ENCODE peak calls at places on chromosomes 4 and X, in ten cellular contexts. D, Z, C, U, A, G, L, Q, F and K are unnamed samples. For H3K4me1, the result is how much of the 10 kb centered on the place peaks cover.

GRCh38 chr4:8553958-8554357 is 26.2 kb upstream of the GPR78 start:
- DNase-seq in D (peak), Z (no peak), C (no peak), U (no peak), A (no peak), G (no peak), L (no peak), Q (no peak), F (no peak), K (no peak)

GRCh38 chrX:107659768-107660167 is 31.5 kb downstream of the PRPS1 start:
- DNase-seq in D (no peak), Z (peak), C (no peak), U (peak), A (no peak), G (no peak), L (no peak), Q (no peak), F (no peak), K (no peak)

GRCh38 chr4:5824635-5825034 is 68.3 kb downstream of the CRMP1 start:
- DNase-seq in D (no peak), Z (peak), C (no peak), U (peak), A (no peak), G (no peak), L (no peak), Q (no peak), F (no peak), K (no peak)

GRCh38 chr4:38210396-38211114 is 250.4 kb downstream of the PTTG2 start:
- DNase-seq in D (no peak), Z (peak), C (no peak), U (no peak), A (no peak), G (no peak), L (no peak), Q (no peak), F (no peak), K (no peak)

GRCh38 chrX:126509917-126510316 is 42.7 kb downstream of the DCAF12L1 start:
- DNase-seq in D (no peak), Z (peak), C (no peak), U (no peak), A (no peak), G (no peak), L (no peak), Q (no peak), F (no peak), K (no peak)

GRCh38 chr4:143225167-143225566 is 40.5 kb downstream of the USP38 start:
- DNase-seq in D (no peak), Z (no peak), C (no peak), U (no peak), A (no peak), G (no peak), L (no peak), Q (no peak), F (no peak), K (no peak)

GRCh38 chr4:79198886-79199591 is 126.8 kb downstream of the NAA11 start:
- DNase-seq in D (no peak), Z (no peak), C (no peak), U (peak), A (no peak), G (no peak), L (no peak), Q (no peak), F (no peak), K (no peak)

GRCh38 chr4:10123227-10124101 is 6.9 kb upstream of the WDR1 start:
- DNase-seq in D (no peak), Z (peak), C (no peak), U (no peak), A (no peak), G (no peak), L (no peak), Q (no peak), F (no peak), K (peak)

GRCh38 chr4:73617256-73617655 is 3.0 kb downstream of the RASSF6 start:
- DNase-seq in D (no peak), Z (peak), C (no peak), U (no peak), A (no peak), G (no peak), L (no peak), Q (no peak), F (no peak), K (no peak)

GRCh38 chrX:71224969-71225368 is 1.9 kb downstream of the GJB1 start:
- DNase-seq in D (no peak), Z (no peak), C (no peak), U (no peak), A (no peak), G (no peak), L (no peak), Q (no peak), F (no peak), K (no peak)

GRCh38 chr4:168560184-168560834 is 63.5 kb downstream of the PALLD start:
- DNase-seq in D (no peak), Z (no peak), C (peak), U (no peak), A (no peak), G (no peak), L (no peak), Q (no peak), F (no peak), K (no peak)

GRCh38 chrX:42090395-42090794 is 167.0 kb upstream of the CASK start:
- DNase-seq in D (no peak), Z (peak), C (no peak), U (no peak), A (no peak), G (no peak), L (no peak), Q (no peak), F (no peak), K (no peak)

GRCh38 chr4:174222266-174222872 is 61.1 kb downstream of the FBXO8 start:
- DNase-seq in D (no peak), Z (peak), C (no peak), U (peak), A (no peak), G (no peak), L (no peak), Q (no peak), F (no peak), K (no peak)

GRCh38 chr4:170047774-170048354 is 21.7 kb upstream of the MFAP3L start:
- DNase-seq in D (no peak), Z (peak), C (peak), U (peak), A (peak), G (peak), L (no peak), Q (no peak), F (no peak), K (peak)

GRCh38 chr4:185810746-185811508 is 1.1 kb downstream of the SORBS2 start:
- DNase-seq in D (no peak), Z (peak), C (no peak), U (no peak), A (no peak), G (no peak), L (no peak), Q (no peak), F (no peak), K (no peak)

GRCh38 chrX:139826065-139827044 is 106.5 kb downstream of the ATP11C start:
- DNase-seq in D (no peak), Z (no peak), C (no peak), U (no peak), A (no peak), G (no peak), L (no peak), Q (no peak), F (no peak), K (no peak)

DNA sequence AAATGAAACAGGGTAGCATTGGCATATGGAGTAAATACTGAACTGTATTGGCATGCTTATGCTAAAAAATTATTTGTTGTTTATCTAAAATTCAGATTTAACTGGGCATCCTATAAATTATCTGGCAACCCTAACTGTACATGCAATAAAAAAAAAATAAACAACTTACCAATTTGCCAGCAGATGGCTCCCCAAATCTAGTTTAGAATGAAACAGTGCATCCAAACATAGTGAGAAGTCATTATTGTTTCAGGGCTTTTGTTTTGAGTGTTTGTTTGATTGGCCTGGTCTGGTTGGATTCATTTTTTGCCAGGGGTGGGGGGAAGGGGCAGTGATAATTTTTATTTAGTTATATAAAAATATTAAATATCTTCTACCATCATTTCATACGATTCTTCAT is 12.8 kb upstream of the NSUN7 start:
- DNase-seq in D (no peak), Z (peak), C (no peak), U (no peak), A (no peak), G (peak), L (no peak), Q (no peak), F (no peak), K (no peak)
- TF ChIP-seq CTCF in D (no peak), Z (peak), C (no peak), U (peak), A (no peak), G (peak), L (no peak), Q (peak), F (peak), K (peak)

DNA sequence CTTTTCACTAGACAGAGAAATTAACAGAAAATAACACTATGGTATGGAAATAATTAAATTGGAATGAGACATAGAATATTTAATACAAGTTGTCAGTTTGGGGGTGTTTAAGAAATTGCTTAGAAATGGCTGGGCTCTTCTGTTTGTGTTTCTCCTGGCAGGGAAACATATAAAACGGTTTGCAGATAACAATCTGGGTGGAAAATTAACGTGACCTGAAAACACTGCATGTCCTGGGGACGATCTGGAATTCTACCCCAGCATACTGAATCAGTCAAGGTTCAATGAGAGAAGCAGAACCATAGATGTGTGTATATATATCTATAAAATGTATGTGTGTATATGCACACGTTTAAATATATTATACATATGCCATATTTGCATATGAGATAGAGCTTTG is 109.8 kb downstream of the SPATA18 start:
- DNase-seq in D (no peak), Z (no peak), C (no peak), U (no peak), A (no peak), G (no peak), L (no peak), Q (no peak), F (no peak), K (no peak)
- H3K4me1 ChIP-seq in D (under half), Z (under half), C (under half), U (under half), A (under half), G (under half), L (under half), Q (under half), F (under half), K (under half)

DNA sequence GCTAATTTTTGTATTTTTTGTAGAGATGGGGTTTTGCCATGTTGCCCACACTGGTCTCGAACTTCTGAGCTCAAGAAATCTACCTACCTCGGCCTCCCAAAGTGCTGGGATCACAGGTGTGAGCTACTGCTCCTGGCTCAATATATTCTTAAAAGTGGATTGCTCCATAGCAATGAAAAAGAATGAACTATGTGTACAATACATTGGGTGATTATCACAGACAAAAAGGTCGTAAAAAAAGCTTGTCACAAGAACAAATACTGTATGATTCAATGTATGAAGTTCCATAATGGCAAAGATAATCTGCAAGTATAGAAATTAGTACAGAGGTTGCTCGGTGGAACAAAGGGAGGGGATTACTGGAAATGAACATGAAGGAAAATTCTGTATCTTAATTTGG is 70.7 kb downstream of the REPS2 start:
- DNase-seq in D (no peak), Z (no peak), C (no peak), U (no peak), A (no peak), G (no peak), L (no peak), Q (no peak), F (no peak), K (no peak)
- TF ChIP-seq POLR2AphosphoS5 in D (no peak), Z (no peak), C (no peak), U (no peak), A (no peak), G (no peak), L (no peak), Q (no peak), F (no peak), K (no peak)

GRCh38 chr4:15875663-15876460 is 62.7 kb downstream of the FGFBP1 start:
- DNase-seq in D (no peak), Z (no peak), C (no peak), U (no peak), A (no peak), G (no peak), L (no peak), Q (peak), F (no peak), K (no peak)

GRCh38 chr4:15874671-15875070 is 63.9 kb downstream of the FGFBP1 start:
- DNase-seq in D (no peak), Z (no peak), C (no peak), U (no peak), A (no peak), G (no peak), L (no peak), Q (no peak), F (no peak), K (no peak)

GRCh38 chr4:15873117-15873516 is 65.4 kb downstream of the FGFBP1 start:
- DNase-seq in D (no peak), Z (no peak), C (no peak), U (no peak), A (no peak), G (no peak), L (no peak), Q (no peak), F (no peak), K (no peak)

GRCh38 chr4:15882675-15883086 is 55.9 kb downstream of the FGFBP1 start:
- DNase-seq in D (peak), Z (peak), C (peak), U (peak), A (no peak), G (peak), L (no peak), Q (no peak), F (no peak), K (peak)

GRCh38 chr4:15878011-15878410 is 60.5 kb downstream of the FGFBP1 start:
- DNase-seq in D (no peak), Z (no peak), C (no peak), U (no peak), A (no peak), G (no peak), L (no peak), Q (no peak), F (no peak), K (no peak)
- TF ChIP-seq CTCF in D (no peak), Z (peak), C (no peak), U (no peak), A (no peak), G (no peak), L (no peak), Q (no peak), F (no peak), K (no peak)

DNA sequence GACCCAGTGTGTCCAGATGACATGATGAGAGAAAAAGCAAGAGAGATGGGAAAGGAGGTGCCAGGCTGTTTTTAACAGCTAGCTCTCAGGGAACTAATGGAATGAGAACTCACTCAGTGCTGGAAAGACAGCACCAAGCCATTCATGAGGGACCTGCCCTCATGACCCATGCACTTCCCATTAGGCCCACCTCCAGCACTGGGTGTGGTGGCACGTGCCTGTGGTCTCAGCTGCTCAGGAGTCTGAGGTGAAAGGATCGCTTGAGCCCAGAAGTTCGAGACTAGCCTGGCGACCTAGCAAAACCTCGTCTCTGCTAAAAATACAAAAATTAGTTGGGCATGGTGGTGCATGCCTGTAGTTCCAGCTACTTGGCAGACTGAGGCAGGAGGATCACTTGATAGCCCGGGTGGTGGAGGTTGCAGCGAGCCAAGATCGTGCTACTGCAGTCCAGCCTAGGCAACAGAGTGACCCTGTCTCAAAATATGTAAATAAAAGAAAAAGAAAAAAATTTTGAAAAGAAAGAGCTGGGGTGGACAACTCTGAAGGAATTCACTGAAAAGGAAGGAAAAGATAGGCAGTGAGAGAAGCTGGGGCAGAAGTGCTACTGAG is 50.9 kb downstream of the FAM193A start:
- DNase-seq in D (no peak), Z (no peak), C (no peak), U (no peak), A (no peak), G (no peak), L (no peak), Q (no peak), F (no peak), K (no peak)
- H3K4me1 ChIP-seq in D (half or more), Z (under half), C (half or more), U (under half), A (under half), G (under half), L (under half), Q (half or more), F (half or more), K (half or more)

GRCh38 chrX:7179446-7179845 is 31.5 kb upstream of the PUDP start:
- DNase-seq in D (no peak), Z (no peak), C (no peak), U (no peak), A (no peak), G (no peak), L (no peak), Q (no peak), F (no peak), K (no peak)
- TF ChIP-seq POLR2AphosphoS5 in D (no peak), Z (no peak), C (no peak), U (no peak), A (no peak), G (no peak), L (no peak), Q (no peak), F (no peak), K (no peak)

GRCh38 chr4:52015366-52015765 is 4.8 kb downstream of the LRRC66 start:
- DNase-seq in D (no peak), Z (peak), C (no peak), U (no peak), A (no peak), G (no peak), L (no peak), Q (no peak), F (no peak), K (no peak)
- TF ChIP-seq CTCF in D (no peak), Z (peak), C (no peak), U (no peak), A (no peak), G (peak), L (no peak), Q (no peak), F (no peak), K (no peak)

GRCh38 chr4:140097572-140097971 is 56.4 kb downstream of the MAML3 start:
- DNase-seq in D (no peak), Z (no peak), C (no peak), U (no peak), A (no peak), G (no peak), L (no peak), Q (no peak), F (no peak), K (no peak)
- H3K4me1 ChIP-seq in D (under half), Z (under half), C (half or more), U (under half), A (under half), G (half or more), L (half or more), Q (half or more), F (half or more), K (under half)